ENCODE peak calls at places on chromosomes 1 and 21, in five cellular contexts. I is CD14-positive monocyte; B is CD4-positive, alpha-beta T cell; K is Calu3; U is left ventricle myocardium superior. M is an unnamed sample.

GRCh38 chr1:29539971-29540370 is 303.6 kb downstream of the PTPRU start:
- DNase-seq in I (no peak), B (no peak), K (no peak), U (no peak), M (no peak)

GRCh38 chr1:7648761-7649384 is 122.2 kb upstream of the VAMP3 start:
- DNase-seq in I (no peak), B (no peak), K (no peak), U (peak), M (no peak)

GRCh38 chr1:107874221-107874620 is 90.8 kb downstream of the VAV3 start:
- DNase-seq in I (no peak), B (no peak), K (no peak), U (no peak), M (no peak)

GRCh38 chr1:178581351-178581951 is 68.5 kb downstream of the TEX35 start:
- DNase-seq in I (no peak), B (no peak), K (no peak), U (no peak), M (no peak)

GRCh38 chr1:109901508-109902145 is 9.0 kb upstream of the CSF1 start:
- DNase-seq in I (peak), B (no peak), K (peak), U (peak), M (no peak)

GRCh38 chr1:154703207-154703606 is 95.2 kb upstream of the ADAR start:
- DNase-seq in I (no peak), B (no peak), K (no peak), U (no peak), M (no peak)

GRCh38 chr1:224430511-224431113 is 4.0 kb downstream of the WDR26 start:
- DNase-seq in I (peak), B (no peak), K (peak), U (no peak), M (peak)

GRCh38 chr1:156246241-156246761 is 1.6 kb downstream of the PAQR6 start:
- DNase-seq in I (no peak), B (no peak), K (no peak), U (no peak), M (no peak)

GRCh38 chr1:110076789-110077500 is 6.5 kb upstream of the ALX3 start:
- DNase-seq in I (no peak), B (no peak), K (no peak), U (no peak), M (no peak)

GRCh38 chr21:45366931-45367401 is 38.0 kb upstream of the COL18A1 start:
- DNase-seq in I (no peak), B (no peak), K (peak), U (peak), M (no peak)

GRCh38 chr1:232549998-232550397 is 79.9 kb downstream of the SIPA1L2 start:
- DNase-seq in I (no peak), B (no peak), K (no peak), U (no peak), M (no peak)

GRCh38 chr1:221794079-221794670 is 52.3 kb upstream of the DUSP10 start:
- DNase-seq in I (no peak), B (no peak), K (no peak), U (no peak), M (no peak)

GRCh38 chr1:19036049-19036546 is 79.6 kb upstream of the IFFO2 start:
- DNase-seq in I (no peak), B (no peak), K (no peak), U (no peak), M (no peak)

GRCh38 chr1:167926486-167926997 is 9.9 kb upstream of the DCAF6 start:
- DNase-seq in I (no peak), B (no peak), K (peak), U (no peak), M (no peak)

GRCh38 chr1:160747717-160748116 is 8.7 kb downstream of the SLAMF7 start:
- DNase-seq in I (no peak), B (no peak), K (no peak), U (no peak), M (no peak)

GRCh38 chr1:23441446-23442148 is 17.0 kb upstream of the TCEA3 start:
- DNase-seq in I (no peak), B (no peak), K (no peak), U (peak), M (no peak)

GRCh38 chr1:94713472-94714141 is 106.5 kb upstream of the SLC44A3 start:
- DNase-seq in I (peak), B (no peak), K (peak), U (peak), M (peak)

GRCh38 chr1:197268012-197268411 is at the start of gene CRB1:
- DNase-seq in I (no peak), B (no peak), K (no peak), U (no peak), M (no peak)

GRCh38 chr21:31845151-31845550 is 27.7 kb upstream of the HUNK start:
- DNase-seq in I (no peak), B (no peak), K (no peak), U (no peak), M (no peak)

GRCh38 chr21:36705679-36706481 is 7.0 kb downstream of the SIM2 start:
- DNase-seq in I (no peak), B (no peak), K (no peak), U (no peak), M (no peak)

GRCh38 chr1:234699795-234700665 is 90.1 kb upstream of the IRF2BP2 start:
- DNase-seq in I (peak), B (no peak), K (no peak), U (no peak), M (no peak)

GRCh38 chr1:230303069-230303468 is 123.1 kb downstream of the PGBD5 start:
- DNase-seq in I (no peak), B (no peak), K (no peak), U (no peak), M (no peak)

GRCh38 chr1:109425391-109425790 is 857 bp downstream of the PSMA5 start:
- DNase-seq in I (no peak), B (no peak), K (no peak), U (no peak), M (peak)

GRCh38 chr1:92481598-92482403 is 4.9 kb downstream of the GFI1 start:
- DNase-seq in I (no peak), B (no peak), K (no peak), U (peak), M (no peak)

GRCh38 chr1:25194576-25195020 is 37.7 kb downstream of the SYF2 start:
- DNase-seq in I (no peak), B (no peak), K (no peak), U (no peak), M (no peak)

GRCh38 chr1:82161651-82162238 is 361.0 kb downstream of the ADGRL2 start:
- DNase-seq in I (no peak), B (no peak), K (no peak), U (no peak), M (no peak)

GRCh38 chr1:34709547-34709946 is 45.3 kb upstream of the GJB5 start:
- DNase-seq in I (no peak), B (no peak), K (no peak), U (no peak), M (no peak)

GRCh38 chr1:37734629-37735591 is 30.0 kb downstream of the EPHA10 start:
- DNase-seq in I (no peak), B (no peak), K (no peak), U (no peak), M (no peak)

GRCh38 chr1:33455537-33456301 is 16.7 kb upstream of the ZSCAN20 start:
- DNase-seq in I (peak), B (peak), K (peak), U (no peak), M (peak)

GRCh38 chr1:28801461-28801860 is 10.5 kb upstream of the OPRD1 start:
- DNase-seq in I (no peak), B (no peak), K (no peak), U (no peak), M (no peak)

GRCh38 chr21:46286668-46286982 is 483 bp downstream of the YBEY start:
- DNase-seq in I (no peak), B (no peak), K (no peak), U (no peak), M (no peak)

GRCh38 chr1:243325305-243325890 is 69.6 kb downstream of the SDCCAG8 start:
- DNase-seq in I (no peak), B (no peak), K (peak), U (no peak), M (no peak)

GRCh38 chr1:207031632-207032258 is 811 bp downstream of the C1orf116 start:
- DNase-seq in I (no peak), B (no peak), K (no peak), U (no peak), M (no peak)

GRCh38 chr1:219340796-219341195 is 167.1 kb downstream of the LYPLAL1 start:
- DNase-seq in I (no peak), B (no peak), K (no peak), U (no peak), M (no peak)

M was measured in SW 1271.